ENCODE peak calls at places on chromosomes 4 and X, in four cellular contexts. N is cardiac muscle cell, I is breast epithelium, V is uterus. J is an unnamed sample. For H3K36me3, the result is how much of the 10 kb centered on the place peaks cover.

GRCh38 chr4:48033825-48034413 is 17.3 kb downstream of the NIPAL1 start:
- DNase-seq in N (peak), I (no peak), V (no peak), J (no peak)

GRCh38 chr4:3767569-3768288 is 1.5 kb downstream of the ADRA2C start:
- DNase-seq in N (peak), I (no peak), V (no peak), J (no peak)

GRCh38 chr4:102832105-102832504 is 4.8 kb upstream of the UBE2D3 start:
- DNase-seq in N (no peak), I (no peak), V (no peak), J (no peak)

GRCh38 chr4:87120411-87121162 is 99.8 kb downstream of the KLHL8 start:
- DNase-seq in N (no peak), I (peak), V (peak), J (peak)

GRCh38 chr4:71689822-71690221 is 94.1 kb downstream of the GC start:
- DNase-seq in N (peak), I (no peak), V (no peak), J (no peak)

GRCh38 chr4:10019521-10020051 is 1.7 kb downstream of the SLC2A9 start:
- DNase-seq in N (no peak), I (peak), V (no peak), J (peak)

GRCh38 chrX:108307408-108308085 is 130.7 kb downstream of the COL4A6 start:
- DNase-seq in N (peak), I (no peak), V (no peak), J (peak)

GRCh38 chr4:15238720-15239119 is 189.1 kb upstream of the C1QTNF7 start:
- DNase-seq in N (peak), I (no peak), V (no peak), J (no peak)

GRCh38 chr4:26861434-26862186 is 969 bp downstream of the STIM2 start:
- DNase-seq in N (peak), I (peak), V (peak), J (peak)

GRCh38 chr4:55186123-55186522 is 60.7 kb upstream of the KDR start:
- DNase-seq in N (no peak), I (no peak), V (no peak), J (no peak)

GRCh38 chr4:84753318-84753972 is 170.5 kb downstream of the CDS1 start:
- DNase-seq in N (no peak), I (no peak), V (no peak), J (no peak)

GRCh38 chr4:143559757-143560147 is 46.2 kb downstream of the SMARCA5 start:
- DNase-seq in N (peak), I (no peak), V (no peak), J (no peak)

GRCh38 chr4:141102367-141102766 is 30.9 kb downstream of the RNF150 start:
- DNase-seq in N (peak), I (no peak), V (no peak), J (no peak)

GRCh38 chr4:166735553-166735952 is 498.7 kb downstream of the SPOCK3 start:
- DNase-seq in N (no peak), I (no peak), V (no peak), J (no peak)

GRCh38 chrX:56343231-56343630 is 111.1 kb downstream of the KLF8 start:
- DNase-seq in N (no peak), I (no peak), V (no peak), J (no peak)

GRCh38 chrX:15170927-15171326 is 99.0 kb downstream of the ASB9 start:
- DNase-seq in N (no peak), I (no peak), V (no peak), J (no peak)

GRCh38 chrX:75273483-75273882 is 402 bp upstream of the UPRT start:
- DNase-seq in N (peak), I (no peak), V (no peak), J (no peak)

GRCh38 chrX:12958059-12958458 is 16.9 kb upstream of the TMSB4X start:
- DNase-seq in N (no peak), I (no peak), V (no peak), J (no peak)

GRCh38 chr4:89021678-89022077 is 35.3 kb downstream of the FAM13A start:
- DNase-seq in N (no peak), I (no peak), V (no peak), J (no peak)

GRCh38 chr4:41204400-41204978 is 9.9 kb downstream of the APBB2 start:
- DNase-seq in N (peak), I (no peak), V (peak), J (peak)

GRCh38 chr4:153154010-153154975 is 50.0 kb upstream of the TRIM2 start:
- DNase-seq in N (peak), I (no peak), V (no peak), J (no peak)

GRCh38 chr4:52659722-52660261 is 691 bp upstream of the USP46 start:
- DNase-seq in N (peak), I (peak), V (peak), J (peak)

GRCh38 chr4:76751612-76752343 is 146.2 kb downstream of the SOWAHB start:
- DNase-seq in N (no peak), I (no peak), V (no peak), J (no peak)
- H3K36me3 ChIP-seq in N (under half), I (under half), V (under half), J (under half)

GRCh38 chrX:70132877-70133302 is 357 bp upstream of the IGBP1 start:
- DNase-seq in N (no peak), I (no peak), V (no peak), J (no peak)
- TF ChIP-seq CTCF in N (no peak), I (no peak), V (no peak), J (no peak)

GRCh38 chr4:152036626-152037025 is 275.8 kb upstream of the GATB start:
- DNase-seq in N (no peak), I (no peak), V (no peak), J (no peak)
- H3K36me3 ChIP-seq in N (under half), I (under half), V (under half), J (under half)

DNA sequence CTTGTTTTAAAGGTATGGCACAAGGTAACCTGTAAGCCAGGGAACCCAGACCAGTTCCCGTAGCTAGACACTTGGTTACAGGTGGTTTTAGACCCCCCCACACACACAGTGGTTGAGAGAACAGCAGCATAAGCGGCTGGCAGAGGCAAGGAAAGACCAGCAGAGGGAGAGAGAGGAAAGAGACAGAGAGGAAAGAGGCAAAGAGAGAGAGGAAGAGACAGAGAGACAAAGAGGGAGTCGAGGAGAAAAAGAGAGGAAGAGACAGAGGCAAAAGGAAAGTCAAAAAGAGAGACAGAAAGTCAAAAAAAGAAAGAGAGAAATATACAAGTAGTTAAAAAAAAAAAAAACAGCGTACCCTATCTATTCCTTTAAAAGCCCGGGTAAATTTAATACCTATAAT is 19.5 kb upstream of the PCSK1N start:
- DNase-seq in N (peak), I (no peak), V (no peak), J (no peak)
- TF ChIP-seq CTCF in N (peak), I (no peak), V (no peak), J (no peak)

GRCh38 chr4:140102406-140102805 is 51.6 kb downstream of the MAML3 start:
- DNase-seq in N (no peak), I (no peak), V (no peak), J (no peak)

GRCh38 chr4:140103676-140104075 is 50.3 kb downstream of the MAML3 start:
- DNase-seq in N (peak), I (no peak), V (no peak), J (no peak)

GRCh38 chr4:140099993-140100392 is 54.0 kb downstream of the MAML3 start:
- DNase-seq in N (no peak), I (no peak), V (no peak), J (peak)

GRCh38 chr4:140098481-140099132 is 55.4 kb downstream of the MAML3 start:
- DNase-seq in N (peak), I (no peak), V (no peak), J (no peak)

DNA sequence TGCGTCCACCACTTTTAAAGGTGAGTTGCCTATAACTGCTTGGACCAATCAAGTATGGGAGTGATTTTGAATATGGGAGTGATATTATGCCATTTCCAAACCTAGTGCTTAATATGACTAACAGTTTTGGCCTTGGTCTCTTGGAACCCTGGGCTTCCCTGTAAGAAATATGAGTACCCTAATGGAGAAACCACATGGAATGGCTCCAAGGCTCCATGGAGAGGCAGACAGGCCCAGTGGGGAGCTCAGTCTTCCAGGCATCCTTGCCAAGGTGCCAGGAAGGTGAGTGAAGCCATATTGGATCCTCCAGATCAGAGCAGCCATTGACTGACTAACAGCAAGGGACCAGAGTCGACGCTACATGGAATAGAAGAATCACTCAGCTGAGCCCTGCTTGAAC is 53.2 kb downstream of the MAML3 start:
- DNase-seq in N (no peak), I (no peak), V (no peak), J (no peak)
- H3K36me3 ChIP-seq in N (under half), I (under half), V (under half), J (under half)

GRCh38 chr4:168864831-168865541 is 145.1 kb downstream of the CBR4 start:
- DNase-seq in N (peak), I (no peak), V (no peak), J (no peak)
- TF ChIP-seq CTCF in N (peak), I (no peak), V (no peak), J (no peak)

GRCh38 chrX:153870288-153870690 is 15.7 kb downstream of the L1CAM start:
- DNase-seq in N (no peak), I (no peak), V (no peak), J (no peak)

GRCh38 chrX:153869473-153870287 is 16.3 kb downstream of the L1CAM start:
- DNase-seq in N (no peak), I (no peak), V (no peak), J (no peak)

GRCh38 chrX:153871946-153872878 is 13.8 kb downstream of the L1CAM start:
- DNase-seq in N (no peak), I (no peak), V (no peak), J (no peak)

GRCh38 chrX:153870791-153871360 is 15.1 kb downstream of the L1CAM start:
- DNase-seq in N (no peak), I (no peak), V (no peak), J (no peak)

GRCh38 chrX:153871451-153871850 is 14.5 kb downstream of the L1CAM start:
- DNase-seq in N (no peak), I (no peak), V (no peak), J (no peak)
- H3K36me3 ChIP-seq in N (under half), I (under half), V (under half), J (under half)

GRCh38 chr4:98804403-98804802 is 124.5 kb downstream of the EIF4E start:
- DNase-seq in N (no peak), I (no peak), V (no peak), J (no peak)

GRCh38 chr4:98801259-98801725 is 127.6 kb downstream of the EIF4E start:
- DNase-seq in N (no peak), I (no peak), V (no peak), J (no peak)

GRCh38 chr4:98803287-98803677 is 125.7 kb downstream of the EIF4E start:
- DNase-seq in N (peak), I (no peak), V (no peak), J (no peak)

GRCh38 chr4:98796986-98797385 is 131.9 kb downstream of the EIF4E start:
- DNase-seq in N (peak), I (no peak), V (no peak), J (no peak)

GRCh38 chr4:98802673-98803286 is 126.2 kb downstream of the EIF4E start:
- DNase-seq in N (peak), I (no peak), V (no peak), J (no peak)
- TF ChIP-seq CTCF in N (no peak), I (no peak), V (no peak), J (no peak)

GRCh38 chr4:67545199-67545995 is at the start of gene CENPC:
- DNase-seq in N (peak), I (peak), V (peak), J (peak)

GRCh38 chr4:67542076-67542475 is 3.2 kb downstream of the CENPC start:
- DNase-seq in N (no peak), I (no peak), V (no peak), J (no peak)

GRCh38 chr4:67535280-67535840 is 9.9 kb downstream of the CENPC start:
- DNase-seq in N (no peak), I (no peak), V (no peak), J (no peak)

DNA sequence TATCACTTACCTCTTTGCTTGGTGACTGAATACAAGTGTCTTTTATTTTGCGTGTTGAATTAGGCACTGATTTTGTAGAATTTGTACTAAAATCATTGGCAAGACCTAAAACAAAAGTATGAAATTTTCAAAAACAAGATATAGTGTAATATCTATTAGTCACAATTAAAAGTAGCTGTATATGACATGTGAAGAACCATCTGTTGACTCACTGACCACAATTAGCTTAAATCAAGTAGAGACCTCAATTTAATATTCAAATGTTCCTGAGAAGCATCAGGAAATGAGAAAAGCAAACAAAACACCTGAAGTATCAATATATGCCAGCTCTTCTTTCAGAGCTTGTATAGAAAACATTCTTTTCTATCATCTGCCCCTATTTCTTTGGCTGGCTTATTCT is 5.5 kb downstream of the CENPC start:
- DNase-seq in N (no peak), I (no peak), V (no peak), J (no peak)
- H3K36me3 ChIP-seq in N (under half), I (under half), V (under half), J (under half)

GRCh38 chrX:2500091-2500680 is 590 bp downstream of the DHRSX start:
- DNase-seq in N (peak), I (no peak), V (no peak), J (peak)
- TF ChIP-seq CTCF in N (peak), I (no peak), V (no peak), J (peak)

J was measured in heart right ventricle.